ENCODE peak calls at places on chromosomes 12 and 14, in five cellular contexts. S, Z, C, Y and M are unnamed samples.

GRCh38 chr12:130728158-130729058 is 12.3 kb upstream of the RIMBP2 start:
- DNase-seq in Y (no peak), Z (no peak), C (no peak), S (no peak), M (no peak)

GRCh38 chr14:24179961-24180726 is 8.3 kb downstream of the REC8 start:
- DNase-seq in C (peak), Z (peak), S (peak), Y (peak), M (no peak)

GRCh38 chr14:101460986-101461750 is 100.1 kb upstream of the DIO3 start:
- DNase-seq in Z (no peak), S (no peak), C (no peak), Y (no peak), M (no peak)

GRCh38 chr14:44339256-44339655 is 167.8 kb downstream of the FSCB start:
- DNase-seq in S (no peak), Y (no peak), C (peak), Z (no peak), M (no peak)

GRCh38 chr14:32469388-32470160 is 140.5 kb downstream of the AKAP6 start:
- DNase-seq in Z (peak), C (peak), Y (peak), S (peak), M (peak)

GRCh38 chr12:14264777-14265176 is 100.7 kb upstream of the ATF7IP start:
- DNase-seq in C (peak), S (peak), Y (peak), Z (peak), M (no peak)

GRCh38 chr12:67651380-67651695 is 2.8 kb downstream of the DYRK2 start:
- DNase-seq in Y (peak), S (peak), Z (peak), C (peak), M (peak)

GRCh38 chr14:104311358-104311757 is 173.0 kb downstream of the KIF26A start:
- DNase-seq in S (no peak), C (no peak), Y (no peak), Z (no peak), M (no peak)

GRCh38 chr12:49294086-49294803 is 702 bp upstream of the PRPH start:
- DNase-seq in S (no peak), Z (no peak), C (no peak), Y (no peak), M (no peak)

GRCh38 chr12:132886529-132887477 is 602 bp downstream of the CHFR start:
- DNase-seq in S (no peak), Y (peak), Z (peak), C (peak), M (peak)

GRCh38 chr12:37672655-37673260 is 643.8 kb upstream of the ALG10B start:
- DNase-seq in Y (peak), Z (no peak), S (no peak), C (no peak), M (no peak)